ENCODE peak calls at places on chromosomes 6 and 20, in six cellular contexts. R is epithelial cell of esophagus, D is H7, J is hepatocyte, E is transverse colon, V is choroid plexus epithelial cell. P is an unnamed sample.

GRCh38 chr6:110398778-110399177 is 16.6 kb downstream of the DDO start:
- DNase-seq in J (no peak), V (peak), R (peak), D (no peak), E (no peak), P (no peak)

GRCh38 chr20:32231847-32232246 is 24.2 kb downstream of the POFUT1 start:
- DNase-seq in E (no peak), D (no peak), V (peak), R (no peak), J (peak), P (no peak)

GRCh38 chr20:8953300-8953699 is 115.6 kb upstream of the PLCB4 start:
- DNase-seq in R (no peak), V (no peak), D (peak), E (no peak), J (no peak), P (no peak)

GRCh38 chr6:109455502-109456282 is at the start of gene MICAL1:
- DNase-seq in V (peak), E (peak), D (peak), R (peak), J (peak), P (peak)

GRCh38 chr20:24610341-24611115 is 141.1 kb downstream of the SYNDIG1 start:
- DNase-seq in J (no peak), V (peak), R (peak), D (no peak), E (no peak), P (no peak)

GRCh38 chr6:118403036-118403435 is 145.1 kb upstream of the PLN start:
- DNase-seq in E (no peak), J (no peak), D (no peak), V (no peak), R (no peak), P (no peak)

GRCh38 chr6:13302751-13303667 is 25.3 kb downstream of the TBC1D7 start:
- DNase-seq in V (peak), R (peak), J (peak), D (no peak), E (peak), P (peak)

GRCh38 chr6:75492769-75493168 is 831 bp downstream of the FILIP1 start:
- DNase-seq in V (no peak), J (no peak), E (no peak), D (no peak), R (no peak), P (no peak)

GRCh38 chr20:62617711-62618483 is 24.4 kb upstream of the SLCO4A1 start:
- DNase-seq in E (peak), J (no peak), R (peak), V (no peak), D (no peak), P (no peak)

GRCh38 chr6:6812427-6812826 is 223.9 kb downstream of the LY86 start:
- DNase-seq in J (no peak), V (no peak), D (no peak), E (no peak), R (no peak), P (no peak)

GRCh38 chr6:99608059-99608885 is 1.6 kb downstream of the PRDM13 start:
- DNase-seq in R (no peak), D (peak), V (no peak), J (no peak), E (no peak), P (no peak)

GRCh38 chr6:144953552-144954240 is 668.6 kb downstream of the UTRN start:
- DNase-seq in V (peak), E (no peak), J (no peak), R (peak), D (no peak), P (peak)

GRCh38 chr6:14612016-14612415 is 494.4 kb downstream of the CD83 start:
- DNase-seq in E (no peak), D (no peak), V (no peak), R (peak), J (no peak), P (peak)

GRCh38 chr6:148455674-148456559 is 113.3 kb downstream of the SASH1 start:
- DNase-seq in D (peak), E (no peak), R (no peak), V (no peak), J (no peak), P (no peak)

GRCh38 chr20:2986466-2986865 is 57.0 kb upstream of the GNRH2 start:
- DNase-seq in J (no peak), V (peak), D (no peak), E (no peak), R (peak), P (peak)

GRCh38 chr20:10179574-10180298 is 38.9 kb upstream of the SNAP25 start:
- DNase-seq in E (no peak), V (peak), J (no peak), R (peak), D (peak), P (no peak)

GRCh38 chr6:142381845-142382378 is 80.1 kb downstream of the ADGRG6 start:
- DNase-seq in E (no peak), R (no peak), J (no peak), D (no peak), V (peak), P (no peak)

DNA sequence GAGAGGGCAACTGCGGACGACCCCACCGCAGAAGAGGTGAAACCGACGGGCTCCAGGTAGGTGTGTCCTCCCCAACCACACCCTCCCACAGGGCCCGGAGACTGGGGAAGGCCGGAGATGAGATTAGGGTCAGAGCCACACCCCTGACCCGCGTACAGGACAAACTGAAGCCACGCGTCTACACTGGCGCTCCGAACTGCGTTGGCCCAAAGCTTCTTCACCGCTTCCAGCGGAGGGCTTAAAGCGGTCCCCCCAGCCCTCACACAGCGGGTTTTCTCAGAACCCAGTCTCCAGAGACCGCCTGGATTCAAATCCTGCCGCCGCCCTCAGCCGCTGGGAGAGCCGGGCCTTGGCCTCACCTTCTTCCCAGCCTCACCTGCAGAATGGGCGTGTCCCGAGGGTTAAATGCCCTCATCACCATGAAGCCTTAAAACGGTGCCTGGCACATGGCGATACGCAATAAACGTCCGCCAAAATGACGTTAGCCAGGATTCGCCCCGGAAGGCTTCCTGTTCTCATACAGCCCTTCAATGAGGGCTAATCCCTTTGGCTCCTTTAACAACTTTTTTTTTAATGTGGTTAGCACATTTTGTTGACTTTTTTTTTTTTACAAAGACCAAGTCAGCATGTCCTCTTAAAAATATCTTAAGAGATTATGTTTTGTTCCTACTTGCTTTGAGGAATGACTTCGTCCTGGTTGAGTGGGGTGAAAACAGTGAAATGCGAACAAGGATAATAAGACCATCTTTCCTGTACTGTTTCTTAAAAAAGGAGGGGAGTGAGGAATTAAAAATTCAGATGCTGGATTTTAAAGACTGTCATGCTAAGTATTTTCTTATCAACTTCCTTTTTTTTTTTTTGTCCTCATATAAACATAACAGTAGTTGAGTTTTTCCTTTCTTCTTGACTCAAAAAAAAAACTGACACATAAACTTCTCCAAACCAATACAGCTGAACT is 15.1 kb upstream of the ZNF217 start:
- DNase-seq in J (peak), R (peak), V (peak), E (peak), D (peak), P (no peak)
- H3K4me3 ChIP-seq in J (no peak), R (no peak), V (no peak), E (no peak), D (peak), P (no peak)

DNA sequence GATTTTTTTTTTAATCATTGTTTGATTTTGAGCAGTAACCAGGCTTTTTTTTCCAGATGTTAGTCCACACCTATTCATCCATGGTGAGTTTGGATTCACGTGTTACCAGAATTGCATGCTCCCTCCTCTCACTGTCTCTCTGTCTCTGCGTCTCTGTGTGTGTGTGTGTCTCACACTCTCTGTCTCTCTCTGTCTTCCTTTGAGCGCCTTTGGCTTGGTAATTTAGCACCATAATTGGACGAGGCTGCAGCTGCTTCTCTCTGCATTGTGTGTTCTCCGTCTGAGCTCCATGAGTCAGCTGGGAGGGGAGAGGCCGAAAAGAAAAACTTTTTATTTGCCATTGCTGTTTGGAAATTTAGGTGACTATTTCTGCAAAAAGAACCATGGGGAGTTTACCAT is 3.4 kb downstream of the TFAP2B start:
- DNase-seq in J (no peak), D (no peak), R (peak), V (no peak), E (no peak), P (no peak)
- H3K4me3 ChIP-seq in J (no peak), D (no peak), R (no peak), V (no peak), E (no peak), P (no peak)

GRCh38 chr20:36677422-36677771 is 31.4 kb upstream of the SLA2 start:
- DNase-seq in J (no peak), V (no peak), R (no peak), E (no peak), D (no peak), P (no peak)
- H3K4me3 ChIP-seq in J (no peak), V (no peak), R (no peak), E (no peak), D (peak), P (no peak)

GRCh38 chr6:139030539-139030938 is 2.0 kb downstream of the ABRACL start:
- DNase-seq in R (no peak), V (no peak), E (peak), J (no peak), D (no peak), P (no peak)

GRCh38 chr6:139028658-139029469 is at the start of gene ABRACL:
- DNase-seq in R (peak), E (peak), J (peak), V (peak), D (peak), P (peak)

GRCh38 chr6:139028242-139028657 is 295 bp upstream of the ABRACL start:
- DNase-seq in R (peak), V (peak), E (no peak), D (no peak), J (no peak), P (no peak)

GRCh38 chr6:139029470-139030210 is 1.1 kb downstream of the ABRACL start:
- DNase-seq in R (peak), E (peak), V (peak), D (peak), J (peak), P (peak)

GRCh38 chr6:139030211-139030530 is 1.6 kb downstream of the ABRACL start:
- DNase-seq in D (peak), R (no peak), E (no peak), J (no peak), V (no peak), P (no peak)
- H3K4me3 ChIP-seq in D (peak), R (peak), E (no peak), J (peak), V (no peak), P (peak)

GRCh38 chr6:92538926-92539325 is 880.4 kb downstream of the EPHA7 start:
- DNase-seq in J (no peak), E (no peak), V (peak), D (no peak), R (peak), P (no peak)
- H3K4me3 ChIP-seq in J (no peak), E (no peak), V (no peak), D (no peak), R (no peak), P (no peak)

GRCh38 chr6:10555625-10556309 is 34.6 kb downstream of the GCNT2 start:
- DNase-seq in R (peak), E (peak), D (peak), V (peak), J (peak), P (peak)
- H3K4me3 ChIP-seq in R (peak), E (peak), D (peak), V (peak), J (peak), P (peak)

GRCh38 chr6:128071212-128071611 is 170.4 kb upstream of the THEMIS start:
- DNase-seq in R (no peak), E (no peak), D (no peak), V (no peak), J (no peak), P (no peak)
- H3K4me3 ChIP-seq in R (no peak), E (no peak), D (no peak), V (no peak), J (no peak), P (no peak)

DNA sequence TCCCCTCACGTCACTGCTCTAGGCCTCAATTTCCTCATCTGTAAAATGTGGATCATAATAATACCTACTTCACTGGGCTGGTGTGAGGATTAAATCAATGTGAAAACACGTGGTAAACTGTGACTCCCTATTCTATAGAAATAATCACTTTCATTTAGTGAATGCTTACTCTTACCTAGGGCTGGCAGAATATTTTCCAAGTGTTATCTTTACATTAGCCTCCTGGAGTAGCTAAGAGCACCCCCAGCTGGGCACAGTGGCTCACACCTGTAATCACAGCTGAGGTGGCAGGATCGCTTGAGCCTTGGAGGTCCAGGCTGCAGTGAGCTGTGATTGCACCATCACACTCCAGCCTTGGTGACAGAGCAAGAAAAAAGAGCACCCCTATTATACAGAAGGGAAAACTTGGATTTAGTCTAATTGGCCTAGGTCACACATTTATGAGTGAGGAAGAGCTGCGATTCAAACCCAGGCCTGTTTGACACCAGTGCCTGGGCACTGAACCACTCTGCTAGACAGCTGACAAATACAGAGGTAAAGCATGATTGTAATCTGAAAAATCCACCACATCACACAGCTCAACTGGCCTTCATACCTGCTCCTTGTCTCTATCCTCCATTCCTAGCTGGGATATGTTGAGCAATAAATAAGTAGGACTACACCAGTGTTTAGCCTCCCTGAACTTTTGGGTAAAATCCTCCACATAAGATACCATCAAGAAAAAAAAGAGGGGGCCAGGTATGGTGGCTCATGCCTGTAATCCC is 1.4 kb upstream of the SNTA1 start:
- DNase-seq in E (peak), D (no peak), R (peak), V (peak), J (peak), P (no peak)
- H3K4me3 ChIP-seq in E (no peak), D (no peak), R (no peak), V (no peak), J (no peak), P (no peak)

GRCh38 chr20:17568045-17568788 is 1.7 kb upstream of the DSTN start:
- DNase-seq in J (peak), R (no peak), V (no peak), E (no peak), D (no peak), P (no peak)
- H3K4me3 ChIP-seq in J (peak), R (peak), V (peak), E (peak), D (peak), P (peak)

P was measured in fibroblast of the aortic adventitia.